ENCODE peak calls at places on chromosome 1, in four cellular contexts. M is hepatic stellate cell; X is hypothalamus; U is naive thymus-derived CD4-positive, alpha-beta T cell. Y is an unnamed sample.
A peak's percentile ranks its signal among the peaks of the same experiment; 100 is the strongest.

GRCh38 chr1:62342270-62342669 is 23.0 kb upstream of the KANK4 start:
- DNase-seq in M (no peak), X (no peak), U (no peak), Y (no peak)

GRCh38 chr1:2789986-2790581 is 11.4 kb downstream of the TTC34 start:
- DNase-seq in M (no peak), X (no peak), U (no peak), Y (no peak)

GRCh38 chr1:207941664-207942063 is 30.7 kb upstream of the CD34 start:
- DNase-seq in M (peak; percentile 22), X (peak; percentile 26), U (no peak), Y (peak; percentile 25)

GRCh38 chr1:38489844-38490270 is 369.7 kb downstream of the RRAGC start:
- DNase-seq in M (peak; percentile 28), X (no peak), U (no peak), Y (no peak)

GRCh38 chr1:232142403-232143314 is 487.3 kb downstream of the SIPA1L2 start:
- DNase-seq in M (peak; percentile 49), X (peak; percentile 8), U (no peak), Y (peak; percentile 64)

GRCh38 chr1:64246294-64246917 is 43.0 kb downstream of the UBE2U start:
- DNase-seq in M (no peak), X (no peak), U (no peak), Y (no peak)

GRCh38 chr1:37682334-37682987 is 9.9 kb upstream of the CDCA8 start:
- DNase-seq in M (peak; percentile 62), X (peak; percentile 64), U (peak; percentile 68), Y (peak; percentile 62)

GRCh38 chr1:30374400-30375070 is 348.9 kb downstream of the MATN1 start:
- DNase-seq in M (no peak), X (no peak), U (no peak), Y (no peak)

GRCh38 chr1:212918751-212919150 is 31.6 kb upstream of the VASH2 start:
- DNase-seq in M (no peak), X (no peak), U (no peak), Y (no peak)

GRCh38 chr1:151512801-151513625 is 1.8 kb downstream of the CGN start:
- DNase-seq in M (no peak), X (no peak), U (no peak), Y (no peak)

GRCh38 chr1:25099343-25099951 is 132.9 kb downstream of the SYF2 start:
- DNase-seq in M (no peak), X (peak; percentile 4), U (no peak), Y (no peak)

GRCh38 chr1:1230656-1231399 is 973 bp downstream of the SDF4 start:
- DNase-seq in M (peak; percentile 94), X (no peak), U (no peak), Y (peak; percentile 75)

GRCh38 chr1:30783244-30783915 is 25.8 kb upstream of the LAPTM5 start:
- DNase-seq in M (no peak), X (no peak), U (no peak), Y (no peak)

GRCh38 chr1:40825430-40825778 is 36.8 kb downstream of the CITED4 start:
- DNase-seq in M (no peak), X (no peak), U (no peak), Y (no peak)

GRCh38 chr1:182059936-182060335 is 1.6 kb downstream of the ZNF648 start:
- DNase-seq in M (no peak), X (peak; percentile 10), U (no peak), Y (no peak)

GRCh38 chr1:168467452-168467851 is 76.3 kb downstream of the XCL2 start:
- DNase-seq in M (no peak), X (no peak), U (no peak), Y (no peak)

GRCh38 chr1:17452686-17453085 is 13.2 kb upstream of the RCC2 start:
- DNase-seq in M (no peak), X (no peak), U (no peak), Y (no peak)

GRCh38 chr1:52552236-52552504 is 722 bp downstream of the TUT4 start:
- DNase-seq in M (no peak), X (peak; percentile 28), U (peak; percentile 87), Y (peak; percentile 36)

GRCh38 chr1:37415611-37416244 is 58.7 kb upstream of the ZC3H12A start:
- DNase-seq in M (no peak), X (no peak), U (no peak), Y (no peak)

GRCh38 chr1:53393325-53393792 is 65.5 kb upstream of the LRP8 start:
- DNase-seq in M (peak; percentile 87), X (peak; percentile 81), U (peak; percentile 28), Y (peak; percentile 70)

GRCh38 chr1:25150998-25151397 is 81.3 kb downstream of the SYF2 start:
- DNase-seq in M (no peak), X (no peak), U (no peak), Y (no peak)

GRCh38 chr1:112927462-112927971 is 28.5 kb downstream of the SLC16A1 start:
- DNase-seq in M (no peak), X (no peak), U (no peak), Y (no peak)

GRCh38 chr1:160162936-160163335 is 11.5 kb downstream of the ATP1A4 start:
- DNase-seq in M (no peak), X (no peak), U (no peak), Y (no peak)

GRCh38 chr1:212467843-212468482 is 35.2 kb downstream of the NENF start:
- DNase-seq in M (no peak), X (peak; percentile 54), U (no peak), Y (no peak)

GRCh38 chr1:199163277-199164069 is 524.6 kb downstream of the PTPRC start:
- DNase-seq in M (no peak), X (no peak), U (no peak), Y (no peak)

GRCh38 chr1:42957880-42958487 is 684 bp downstream of the SLC2A1 start:
- DNase-seq in M (peak; percentile 90), X (peak; percentile 53), U (peak; percentile 50), Y (peak; percentile 23)

GRCh38 chr1:8147922-8148321 is 121.8 kb upstream of the ERRFI1 start:
- DNase-seq in M (no peak), X (no peak), U (no peak), Y (no peak)

GRCh38 chr1:177959793-177960515 is 9.9 kb downstream of the SEC16B start:
- DNase-seq in M (peak; percentile 40), X (no peak), U (no peak), Y (peak; percentile 40)

GRCh38 chr1:155859881-155860841 is 794 bp downstream of the SYT11 start:
- DNase-seq in M (peak; percentile 82), X (peak; percentile 94), U (peak; percentile 45), Y (peak; percentile 73)

GRCh38 chr1:3261007-3261968 is 192.3 kb downstream of the PRDM16 start:
- DNase-seq in M (no peak), X (no peak), U (no peak), Y (no peak)

Y was measured in brain microvascular endothelial cell.